ENCODE peak calls at places on chromosomes 2 and 18, in five cellular contexts. W, S, Z, B and I are unnamed samples.

GRCh38 chr2:133434962-133435668 is 133.1 kb downstream of the NCKAP5 start:
- DNase-seq in W (peak), S (peak), Z (peak), B (peak), I (peak)

GRCh38 chr18:77131652-77132368 is 773 bp downstream of the MBP start:
- DNase-seq in W (no peak), S (no peak), Z (peak), B (no peak), I (peak)

GRCh38 chr18:11501352-11501751 is 108.0 kb upstream of the SLC35G4 start:
- DNase-seq in W (no peak), S (no peak), Z (no peak), B (no peak), I (no peak)

GRCh38 chr2:127859712-127860085 is 1.7 kb upstream of the POLR2D start:
- DNase-seq in W (no peak), S (no peak), Z (peak), B (no peak), I (no peak)

GRCh38 chr18:48832961-48833700 is 117.6 kb downstream of the SMAD7 start:
- DNase-seq in W (no peak), S (peak), Z (no peak), B (no peak), I (peak)

GRCh38 chr2:65070856-65071255 is 14.6 kb downstream of the CEP68 start:
- DNase-seq in W (no peak), S (no peak), Z (no peak), B (no peak), I (no peak)

GRCh38 chr2:101710036-101710689 is 12.7 kb downstream of the MAP4K4 start:
- DNase-seq in W (no peak), S (no peak), Z (no peak), B (no peak), I (no peak)

GRCh38 chr2:15748736-15749323 is 157.2 kb downstream of the DDX1 start:
- DNase-seq in W (no peak), S (no peak), Z (peak), B (no peak), I (no peak)

GRCh38 chr2:172672114-172672513 is 63.5 kb upstream of the RAPGEF4 start:
- DNase-seq in W (no peak), S (no peak), Z (no peak), B (no peak), I (no peak)

GRCh38 chr2:99818842-99819241 is 323.5 kb downstream of the AFF3 start:
- DNase-seq in W (no peak), S (no peak), Z (peak), B (no peak), I (peak)

GRCh38 chr2:24304098-24304497 is 56.2 kb downstream of the ITSN2 start:
- DNase-seq in W (peak), S (peak), Z (peak), B (peak), I (peak)

GRCh38 chr2:236876642-236877041 is 209.0 kb upstream of the COPS8 start:
- DNase-seq in W (no peak), S (no peak), Z (no peak), B (no peak), I (no peak)

GRCh38 chr18:14945984-14946383 is 198.0 kb downstream of the ANKRD30B start:
- DNase-seq in W (no peak), S (no peak), Z (no peak), B (no peak), I (no peak)

GRCh38 chr2:44940053-44940494 is 1.4 kb upstream of the SIX3 start:
- DNase-seq in W (no peak), S (peak), Z (no peak), B (no peak), I (no peak)
- H3K4me3 ChIP-seq in W (no peak), S (peak), Z (no peak), B (no peak), I (no peak)

GRCh38 chr2:156129227-156129626 is 203.3 kb downstream of the NR4A2 start:
- DNase-seq in W (no peak), S (no peak), Z (no peak), B (no peak), I (no peak)
- TF ChIP-seq CTCF in W (no peak), S (peak), Z (no peak), B (no peak), I (no peak)

DNA sequence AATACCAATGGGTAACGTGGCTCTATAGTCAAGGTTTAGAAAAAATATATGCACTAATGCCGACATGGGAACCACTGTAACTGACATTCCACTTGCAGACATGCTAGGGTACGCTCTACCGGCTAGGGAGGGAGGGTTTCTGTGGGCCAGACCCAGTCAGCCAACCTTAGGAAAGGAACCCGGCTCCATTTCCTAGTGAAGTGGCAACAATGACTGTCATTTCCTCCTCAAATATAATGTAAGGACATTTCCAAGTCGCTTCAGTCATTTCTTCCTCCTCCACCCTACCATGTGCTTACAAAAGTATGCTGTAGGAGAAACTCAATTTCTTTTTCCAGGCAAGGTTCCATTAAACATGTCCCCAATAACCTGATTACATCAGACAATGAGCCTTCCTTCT is 64.4 kb upstream of the PSMD14 start:
- DNase-seq in W (no peak), S (no peak), Z (no peak), B (no peak), I (no peak)
- H3K4me3 ChIP-seq in W (no peak), S (no peak), Z (no peak), B (no peak), I (no peak)

DNA sequence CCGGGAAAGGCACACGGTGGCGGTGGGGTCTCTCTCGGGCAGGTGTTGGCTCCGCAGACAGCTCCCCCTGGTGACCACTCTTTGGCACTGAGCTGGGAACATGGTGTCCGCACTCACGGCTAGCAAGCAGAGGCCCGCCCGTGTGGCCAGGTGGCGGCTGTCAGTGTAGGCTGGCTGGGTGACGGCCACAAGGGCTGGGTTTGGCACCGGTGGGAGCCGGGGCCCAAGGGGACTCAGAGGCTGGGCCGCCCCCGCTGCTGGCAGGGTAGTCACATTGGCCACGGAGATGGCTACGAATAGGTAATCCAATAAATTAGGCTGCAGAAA is 1071.7 kb downstream of the RPIA start:
- DNase-seq in W (no peak), S (no peak), Z (no peak), B (no peak), I (no peak)
- TF ChIP-seq CTCF in W (no peak), S (no peak), Z (no peak), B (no peak), I (no peak)

GRCh38 chr2:165205865-165206264 is 2.0 kb upstream of the SCN3A start:
- DNase-seq in W (no peak), S (no peak), Z (no peak), B (no peak), I (no peak)

GRCh38 chr2:165197346-165197745 is 6.5 kb downstream of the SCN3A start:
- DNase-seq in W (no peak), S (no peak), Z (no peak), B (no peak), I (no peak)

GRCh38 chr2:165203689-165204559 is at the start of gene SCN3A:
- DNase-seq in W (peak), S (peak), Z (peak), B (peak), I (peak)

GRCh38 chr2:165198181-165198580 is 5.7 kb downstream of the SCN3A start:
- DNase-seq in W (no peak), S (no peak), Z (no peak), B (no peak), I (peak)

DNA sequence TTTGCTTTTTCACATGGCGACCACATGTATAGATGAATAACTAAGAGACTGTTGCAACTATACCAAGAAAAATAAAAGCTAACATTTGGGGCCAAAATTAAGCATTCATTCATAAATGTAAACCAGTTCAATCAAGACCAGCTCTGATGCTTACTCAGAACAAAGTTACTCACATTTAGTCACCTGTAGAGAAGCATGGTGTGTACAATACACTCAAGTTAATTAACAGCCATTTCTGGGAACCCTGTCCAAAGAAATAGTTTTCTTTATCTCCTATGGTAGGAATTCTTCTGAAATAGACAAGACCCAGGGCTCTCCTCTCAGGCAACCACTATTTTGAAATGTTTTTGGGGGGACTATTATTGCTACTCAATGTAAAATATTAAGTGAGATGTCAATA is 1.6 kb downstream of the SCN3A start:
- DNase-seq in W (no peak), S (no peak), Z (no peak), B (no peak), I (peak)
- H3K4me3 ChIP-seq in W (no peak), S (no peak), Z (no peak), B (no peak), I (peak)